ENCODE peak calls at places on chromosome 7, in seven cellular contexts. B is activated gamma-delta T cell treated with Interleukin-2 at 50 U/mL for 16 hours; Z is type B pancreatic cell; Q is HTR-8/SVneo; T is stimulated activated CD4-positive, alpha-beta T cell treated with anti-CD3 and anti-CD28 coated beads, TNF-alpha, amount 100 ng/mL, for 1 hour; D is H54; X is GM19239. Y is an unnamed sample.

GRCh38 chr7:50978633-50979215 is 196.0 kb upstream of the GRB10 start:
- DNase-seq in B (no peak), Z (no peak), Q (no peak), T (no peak), D (peak), X (no peak), Y (no peak)

GRCh38 chr7:2070151-2070763 is 162.5 kb downstream of the MAD1L1 start:
- DNase-seq in B (no peak), Z (no peak), Q (no peak), T (no peak), D (no peak), X (no peak), Y (no peak)

GRCh38 chr7:150955519-150956394 is 22.4 kb downstream of the KCNH2 start:
- DNase-seq in B (no peak), Z (no peak), Q (no peak), T (no peak), D (no peak), X (no peak), Y (no peak)

GRCh38 chr7:117544061-117544460 is 64.2 kb downstream of the CFTR start:
- DNase-seq in B (no peak), Z (no peak), Q (no peak), T (no peak), D (no peak), X (no peak), Y (no peak)

GRCh38 chr7:50653997-50654425 is 88.8 kb upstream of the DDC start:
- DNase-seq in B (no peak), Z (no peak), Q (no peak), T (no peak), D (no peak), X (no peak), Y (no peak)

GRCh38 chr7:45000096-45001032 is at the start of gene CCM2:
- DNase-seq in B (no peak), Z (peak), Q (peak), T (no peak), D (peak), X (no peak), Y (no peak)

GRCh38 chr7:78587443-78588044 is 789.0 kb downstream of the PHTF2 start:
- DNase-seq in B (no peak), Z (no peak), Q (peak), T (no peak), D (peak), X (no peak), Y (no peak)

GRCh38 chr7:114334992-114335391 is 79.6 kb upstream of the FOXP2 start:
- DNase-seq in B (no peak), Z (no peak), Q (no peak), T (no peak), D (no peak), X (no peak), Y (no peak)

GRCh38 chr7:36232555-36232954 is 79.5 kb downstream of the EEPD1 start:
- DNase-seq in B (no peak), Z (no peak), Q (no peak), T (no peak), D (no peak), X (no peak), Y (no peak)

Y was measured in HFF-Myc.